ENCODE peak calls at places on chromosomes 12 and 14, in eight cellular contexts. One of them, this sample, is unnamed.

GRCh38 chr14:92040431-92041040 is 677 bp upstream of the TRIP11 start:
- DNase-seq in naive thymus-derived CD4-positive, alpha-beta T cell: no peak
- DNase-seq in stimulated activated naive CD8-positive, alpha-beta T cell treated with anti-CD3 and anti-CD28 coated beads, Interleukin-15, amount 100 ng/mL, for 72 hours: peak; percentile 14
- DNase-seq in ureter: no peak
- DNase-seq in frontal cortex: peak; percentile 40
- DNase-seq in iPS-NIHi11: peak; percentile 41
- DNase-seq in Calu3: peak; percentile 10
- DNase-seq in HL-60: peak; percentile 45
- DNase-seq in this sample: peak; percentile 55

GRCh38 chr12:121673013-121673441 is 3.6 kb upstream of the MORN3 start:
- DNase-seq in naive thymus-derived CD4-positive, alpha-beta T cell: no peak
- DNase-seq in stimulated activated naive CD8-positive, alpha-beta T cell treated with anti-CD3 and anti-CD28 coated beads, Interleukin-15, amount 100 ng/mL, for 72 hours: no peak
- DNase-seq in ureter: no peak
- DNase-seq in frontal cortex: no peak
- DNase-seq in iPS-NIHi11: no peak
- DNase-seq in Calu3: peak; percentile 67
- DNase-seq in HL-60: no peak
- DNase-seq in this sample: no peak

GRCh38 chr12:107159384-107159900 is 66.1 kb upstream of the CRY1 start:
- DNase-seq in naive thymus-derived CD4-positive, alpha-beta T cell: no peak
- DNase-seq in stimulated activated naive CD8-positive, alpha-beta T cell treated with anti-CD3 and anti-CD28 coated beads, Interleukin-15, amount 100 ng/mL, for 72 hours: no peak
- DNase-seq in ureter: no peak
- DNase-seq in frontal cortex: no peak
- DNase-seq in iPS-NIHi11: no peak
- DNase-seq in Calu3: no peak
- DNase-seq in HL-60: no peak
- DNase-seq in this sample: no peak

GRCh38 chr14:69818760-69819191 is 21.7 kb upstream of the SLC10A1 start:
- DNase-seq in naive thymus-derived CD4-positive, alpha-beta T cell: peak; percentile 76
- DNase-seq in stimulated activated naive CD8-positive, alpha-beta T cell treated with anti-CD3 and anti-CD28 coated beads, Interleukin-15, amount 100 ng/mL, for 72 hours: peak; percentile 64
- DNase-seq in ureter: peak; percentile 64
- DNase-seq in frontal cortex: peak; percentile 69
- DNase-seq in iPS-NIHi11: peak; percentile 86
- DNase-seq in Calu3: peak; percentile 78
- DNase-seq in HL-60: no peak
- DNase-seq in this sample: peak; percentile 71

GRCh38 chr14:35351897-35352273 is 52.7 kb downstream of the NFKBIA start:
- DNase-seq in naive thymus-derived CD4-positive, alpha-beta T cell: no peak
- DNase-seq in stimulated activated naive CD8-positive, alpha-beta T cell treated with anti-CD3 and anti-CD28 coated beads, Interleukin-15, amount 100 ng/mL, for 72 hours: no peak
- DNase-seq in ureter: no peak
- DNase-seq in frontal cortex: no peak
- DNase-seq in iPS-NIHi11: no peak
- DNase-seq in Calu3: no peak
- DNase-seq in HL-60: no peak
- DNase-seq in this sample: no peak

GRCh38 chr12:121800694-121801600 is 2.9 kb upstream of the SETD1B start:
- DNase-seq in naive thymus-derived CD4-positive, alpha-beta T cell: peak; percentile 69
- DNase-seq in stimulated activated naive CD8-positive, alpha-beta T cell treated with anti-CD3 and anti-CD28 coated beads, Interleukin-15, amount 100 ng/mL, for 72 hours: peak; percentile 77
- DNase-seq in ureter: peak; percentile 79
- DNase-seq in frontal cortex: no peak
- DNase-seq in iPS-NIHi11: no peak
- DNase-seq in Calu3: peak; percentile 69
- DNase-seq in HL-60: no peak
- DNase-seq in this sample: peak; percentile 80

GRCh38 chr14:55130194-55130550 is 1.1 kb downstream of the LGALS3 start:
- DNase-seq in naive thymus-derived CD4-positive, alpha-beta T cell: no peak
- DNase-seq in stimulated activated naive CD8-positive, alpha-beta T cell treated with anti-CD3 and anti-CD28 coated beads, Interleukin-15, amount 100 ng/mL, for 72 hours: no peak
- DNase-seq in ureter: no peak
- DNase-seq in frontal cortex: no peak
- DNase-seq in iPS-NIHi11: peak; percentile 30
- DNase-seq in Calu3: no peak
- DNase-seq in HL-60: no peak
- DNase-seq in this sample: peak; percentile 54

GRCh38 chr12:58583541-58583940 is 336.8 kb downstream of the LRIG3 start:
- DNase-seq in naive thymus-derived CD4-positive, alpha-beta T cell: no peak
- DNase-seq in stimulated activated naive CD8-positive, alpha-beta T cell treated with anti-CD3 and anti-CD28 coated beads, Interleukin-15, amount 100 ng/mL, for 72 hours: no peak
- DNase-seq in ureter: no peak
- DNase-seq in frontal cortex: no peak
- DNase-seq in iPS-NIHi11: no peak
- DNase-seq in Calu3: no peak
- DNase-seq in HL-60: no peak
- DNase-seq in this sample: no peak

GRCh38 chr14:56422703-56423213 is 156.8 kb upstream of the TMEM260 start:
- DNase-seq in naive thymus-derived CD4-positive, alpha-beta T cell: peak; percentile 14
- DNase-seq in stimulated activated naive CD8-positive, alpha-beta T cell treated with anti-CD3 and anti-CD28 coated beads, Interleukin-15, amount 100 ng/mL, for 72 hours: no peak
- DNase-seq in ureter: peak; percentile 69
- DNase-seq in frontal cortex: peak; percentile 46
- DNase-seq in iPS-NIHi11: peak; percentile 77
- DNase-seq in Calu3: peak; percentile 35
- DNase-seq in HL-60: no peak
- DNase-seq in this sample: peak; percentile 50

GRCh38 chr12:49885663-49886461 is 17.8 kb downstream of the FAIM2 start:
- DNase-seq in naive thymus-derived CD4-positive, alpha-beta T cell: no peak
- DNase-seq in stimulated activated naive CD8-positive, alpha-beta T cell treated with anti-CD3 and anti-CD28 coated beads, Interleukin-15, amount 100 ng/mL, for 72 hours: no peak
- DNase-seq in ureter: no peak
- DNase-seq in frontal cortex: no peak
- DNase-seq in iPS-NIHi11: no peak
- DNase-seq in Calu3: no peak
- DNase-seq in HL-60: no peak
- DNase-seq in this sample: no peak

GRCh38 chr12:71636704-71637115 is 26.9 kb downstream of the ZFC3H1 start:
- DNase-seq in naive thymus-derived CD4-positive, alpha-beta T cell: peak; percentile 58
- DNase-seq in stimulated activated naive CD8-positive, alpha-beta T cell treated with anti-CD3 and anti-CD28 coated beads, Interleukin-15, amount 100 ng/mL, for 72 hours: no peak
- DNase-seq in ureter: no peak
- DNase-seq in frontal cortex: peak; percentile 36
- DNase-seq in iPS-NIHi11: peak; percentile 77
- DNase-seq in Calu3: peak; percentile 38
- DNase-seq in HL-60: peak; percentile 33
- DNase-seq in this sample: peak; percentile 78

GRCh38 chr12:15939111-15939510 is 28.0 kb downstream of the DERA start:
- DNase-seq in naive thymus-derived CD4-positive, alpha-beta T cell: no peak
- DNase-seq in stimulated activated naive CD8-positive, alpha-beta T cell treated with anti-CD3 and anti-CD28 coated beads, Interleukin-15, amount 100 ng/mL, for 72 hours: no peak
- DNase-seq in ureter: no peak
- DNase-seq in frontal cortex: no peak
- DNase-seq in iPS-NIHi11: no peak
- DNase-seq in Calu3: no peak
- DNase-seq in HL-60: no peak
- DNase-seq in this sample: no peak

This sample was measured in A549.